ENCODE peak calls at places on chromosomes 11 and 22, in four cellular contexts. One of them, this sample, is unnamed.

GRCh38 chr11:114348200-114349191 is 51.8 kb downstream of the C11orf71 start:
- DNase-seq in K562: peak
- DNase-seq in HepG2: peak
- DNase-seq in GM12878: no peak
- DNase-seq in this sample: peak

GRCh38 chr11:132430352-132431091 is 1060.1 kb downstream of the NTM start:
- DNase-seq in K562: no peak
- DNase-seq in HepG2: no peak
- DNase-seq in GM12878: no peak
- DNase-seq in this sample: no peak

GRCh38 chr22:40009953-40010751 is 15.4 kb downstream of the FAM83F start:
- DNase-seq in K562: no peak
- DNase-seq in HepG2: no peak
- DNase-seq in GM12878: no peak
- DNase-seq in this sample: no peak

GRCh38 chr11:131666617-131667016 is 296.2 kb downstream of the NTM start:
- DNase-seq in K562: no peak
- DNase-seq in HepG2: no peak
- DNase-seq in GM12878: no peak
- DNase-seq in this sample: no peak

GRCh38 chr11:132312616-132313210 is 942.3 kb downstream of the NTM start:
- DNase-seq in K562: peak
- DNase-seq in HepG2: no peak
- DNase-seq in GM12878: no peak
- DNase-seq in this sample: peak

GRCh38 chr11:70036971-70037882 is 40.9 kb upstream of the ANO1 start:
- DNase-seq in K562: no peak
- DNase-seq in HepG2: no peak
- DNase-seq in GM12878: no peak
- DNase-seq in this sample: no peak

GRCh38 chr11:117934526-117935307 is 5.5 kb upstream of the TMPRSS13 start:
- DNase-seq in K562: no peak
- DNase-seq in HepG2: no peak
- DNase-seq in GM12878: no peak
- DNase-seq in this sample: no peak

GRCh38 chr22:42294034-42294985 is 23.9 kb upstream of the TCF20 start:
- DNase-seq in K562: peak
- DNase-seq in HepG2: peak
- DNase-seq in GM12878: no peak
- DNase-seq in this sample: peak

GRCh38 chr11:124867700-124868099 is 2.5 kb downstream of the ROBO3 start:
- DNase-seq in K562: peak
- DNase-seq in HepG2: peak
- DNase-seq in GM12878: no peak
- DNase-seq in this sample: peak

GRCh38 chr11:101916422-101916821 is at the start of gene ANGPTL5:
- DNase-seq in K562: no peak
- DNase-seq in HepG2: no peak
- DNase-seq in GM12878: no peak
- DNase-seq in this sample: no peak

GRCh38 chr22:31929126-31929928 is 15.0 kb upstream of the YWHAH start:
- DNase-seq in K562: no peak
- DNase-seq in HepG2: no peak
- DNase-seq in GM12878: no peak
- DNase-seq in this sample: no peak

GRCh38 chr11:63504933-63505586 is 824 bp upstream of the LGALS12 start:
- DNase-seq in K562: no peak
- DNase-seq in HepG2: no peak
- DNase-seq in GM12878: no peak
- DNase-seq in this sample: no peak

GRCh38 chr11:66080055-66080817 is 10.2 kb downstream of the PACS1 start:
- DNase-seq in K562: peak
- DNase-seq in HepG2: peak
- DNase-seq in GM12878: no peak
- DNase-seq in this sample: no peak

GRCh38 chr22:45535400-45535799 is 32.7 kb downstream of the FBLN1 start:
- DNase-seq in K562: no peak
- DNase-seq in HepG2: no peak
- DNase-seq in GM12878: no peak
- DNase-seq in this sample: no peak

GRCh38 chr11:36311926-36312592 is 16.0 kb downstream of the PRR5L start:
- DNase-seq in K562: no peak
- DNase-seq in HepG2: no peak
- DNase-seq in GM12878: no peak
- DNase-seq in this sample: no peak

GRCh38 chr11:110830344-110831141 is 118.3 kb upstream of the ARHGAP20 start:
- DNase-seq in K562: no peak
- DNase-seq in HepG2: no peak
- DNase-seq in GM12878: no peak
- DNase-seq in this sample: no peak

GRCh38 chr22:36764641-36765040 is 11.3 kb downstream of the IFT27 start:
- DNase-seq in K562: no peak
- DNase-seq in HepG2: no peak
- DNase-seq in GM12878: no peak
- DNase-seq in this sample: no peak

GRCh38 chr11:119481021-119481666 is 58.2 kb upstream of the THY1 start:
- DNase-seq in K562: peak
- DNase-seq in HepG2: peak
- DNase-seq in GM12878: peak
- DNase-seq in this sample: peak

GRCh38 chr11:118328745-118329144 is 13.8 kb downstream of the CD3D start:
- DNase-seq in K562: no peak
- DNase-seq in HepG2: no peak
- DNase-seq in GM12878: no peak
- DNase-seq in this sample: no peak

GRCh38 chr22:39135092-39135896 is 17.2 kb downstream of the CBX7 start:
- DNase-seq in K562: peak
- DNase-seq in HepG2: peak
- DNase-seq in GM12878: no peak
- DNase-seq in this sample: peak

GRCh38 chr11:26186389-26186788 is 145.5 kb upstream of the ANO3 start:
- DNase-seq in K562: no peak
- DNase-seq in HepG2: no peak
- DNase-seq in GM12878: no peak
- DNase-seq in this sample: no peak

GRCh38 chr11:35786918-35787557 is 124.5 kb downstream of the TRIM44 start:
- DNase-seq in K562: no peak
- DNase-seq in HepG2: no peak
- DNase-seq in GM12878: no peak
- DNase-seq in this sample: no peak

GRCh38 chr11:5910521-5910920 is 17.5 kb downstream of the OR52E5 start:
- DNase-seq in K562: no peak
- DNase-seq in HepG2: no peak
- DNase-seq in GM12878: no peak
- DNase-seq in this sample: no peak

GRCh38 chr22:40480996-40481395 is 110.6 kb downstream of the SGSM3 start:
- DNase-seq in K562: no peak
- DNase-seq in HepG2: no peak
- DNase-seq in GM12878: no peak
- DNase-seq in this sample: no peak

GRCh38 chr11:85759915-85760314 is 51.0 kb downstream of the SYTL2 start:
- DNase-seq in K562: no peak
- DNase-seq in HepG2: no peak
- DNase-seq in GM12878: no peak
- DNase-seq in this sample: no peak

GRCh38 chr22:43798492-43798891 is 13.6 kb downstream of the EFCAB6 start:
- DNase-seq in K562: no peak
- DNase-seq in HepG2: no peak
- DNase-seq in GM12878: peak
- DNase-seq in this sample: no peak

GRCh38 chr11:102225689-102226562 is 91.4 kb upstream of the BIRC3 start:
- DNase-seq in K562: no peak
- DNase-seq in HepG2: peak
- DNase-seq in GM12878: no peak
- DNase-seq in this sample: no peak

GRCh38 chr22:28454431-28455064 is 225.1 kb downstream of the TTC28 start:
- DNase-seq in K562: no peak
- DNase-seq in HepG2: no peak
- DNase-seq in GM12878: no peak
- DNase-seq in this sample: no peak

GRCh38 chr11:127564803-127565202 is 564.2 kb upstream of the KIRREL3 start:
- DNase-seq in K562: no peak
- DNase-seq in HepG2: no peak
- DNase-seq in GM12878: no peak
- DNase-seq in this sample: no peak

GRCh38 chr11:70865356-70865755 is 387.0 kb downstream of the SHANK2 start:
- DNase-seq in K562: no peak
- DNase-seq in HepG2: no peak
- DNase-seq in GM12878: no peak
- DNase-seq in this sample: no peak

GRCh38 chr11:3182462-3182852 is 17.3 kb upstream of the OSBPL5 start:
- DNase-seq in K562: no peak
- DNase-seq in HepG2: no peak
- DNase-seq in GM12878: no peak
- DNase-seq in this sample: no peak

GRCh38 chr11:119019996-119020395 is 1.4 kb downstream of the TRAPPC4 start:
- DNase-seq in K562: no peak
- DNase-seq in HepG2: no peak
- DNase-seq in GM12878: no peak
- DNase-seq in this sample: no peak

GRCh38 chr11:83042966-83043711 is 28.6 kb downstream of the RAB30 start:
- DNase-seq in K562: no peak
- DNase-seq in HepG2: no peak
- DNase-seq in GM12878: no peak
- DNase-seq in this sample: no peak
- TF ChIP-seq SP1 in K562: no peak
- TF ChIP-seq SP1 in HepG2: no peak
- TF ChIP-seq SP1 in GM12878: no peak
- TF ChIP-seq SP1 in this sample: no peak

GRCh38 chr11:72741849-72742521 is 10.2 kb downstream of the ARAP1 start:
- DNase-seq in K562: peak
- DNase-seq in HepG2: no peak
- DNase-seq in GM12878: no peak
- DNase-seq in this sample: no peak

GRCh38 chr11:72742522-72743320 is 9.5 kb downstream of the ARAP1 start:
- DNase-seq in K562: no peak
- DNase-seq in HepG2: no peak
- DNase-seq in GM12878: no peak
- DNase-seq in this sample: no peak

GRCh38 chr11:72740562-72741428 is 11.4 kb downstream of the ARAP1 start:
- DNase-seq in K562: no peak
- DNase-seq in HepG2: no peak
- DNase-seq in GM12878: no peak
- DNase-seq in this sample: no peak

GRCh38 chr11:72740060-72740424 is 12.2 kb downstream of the ARAP1 start:
- DNase-seq in K562: no peak
- DNase-seq in HepG2: no peak
- DNase-seq in GM12878: no peak
- DNase-seq in this sample: no peak

DNA sequence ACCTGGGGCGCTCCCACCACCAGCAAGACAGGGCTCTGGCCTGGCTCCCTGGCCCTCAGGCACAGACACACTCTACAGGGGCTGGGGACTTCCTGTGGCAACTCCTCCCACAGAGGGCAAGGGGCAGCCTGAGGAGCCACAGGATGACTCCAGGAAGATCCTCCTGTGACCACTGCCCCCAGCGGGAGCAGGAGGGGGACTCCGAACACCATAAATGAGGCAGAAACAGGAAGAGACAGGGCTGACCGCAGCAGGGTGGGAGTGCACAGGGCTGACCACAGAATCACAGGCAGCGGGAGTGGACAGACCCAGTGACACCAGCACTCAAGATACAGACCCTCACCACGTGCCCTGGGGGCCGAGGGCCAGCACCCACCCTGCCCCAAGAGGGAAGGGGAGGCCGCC is 10.8 kb downstream of the ARAP1 start:
- DNase-seq in K562: peak
- DNase-seq in HepG2: peak
- DNase-seq in GM12878: no peak
- DNase-seq in this sample: no peak
- TF ChIP-seq BHLHE40 in K562: peak
- TF ChIP-seq BHLHE40 in HepG2: no peak
- TF ChIP-seq BHLHE40 in GM12878: peak
- TF ChIP-seq BHLHE40 in this sample: no peak

GRCh38 chr11:16860632-16861031 is 122.2 kb downstream of the C11orf58 start:
- DNase-seq in K562: peak
- DNase-seq in HepG2: no peak
- DNase-seq in GM12878: no peak
- DNase-seq in this sample: no peak

GRCh38 chr11:16861867-16862266 is 123.4 kb downstream of the C11orf58 start:
- DNase-seq in K562: peak
- DNase-seq in HepG2: no peak
- DNase-seq in GM12878: no peak
- DNase-seq in this sample: no peak

GRCh38 chr11:16863382-16863781 is 124.9 kb downstream of the C11orf58 start:
- DNase-seq in K562: no peak
- DNase-seq in HepG2: no peak
- DNase-seq in GM12878: no peak
- DNase-seq in this sample: no peak

GRCh38 chr11:16859651-16860050 is 121.2 kb downstream of the C11orf58 start:
- DNase-seq in K562: no peak
- DNase-seq in HepG2: no peak
- DNase-seq in GM12878: no peak
- DNase-seq in this sample: no peak

DNA sequence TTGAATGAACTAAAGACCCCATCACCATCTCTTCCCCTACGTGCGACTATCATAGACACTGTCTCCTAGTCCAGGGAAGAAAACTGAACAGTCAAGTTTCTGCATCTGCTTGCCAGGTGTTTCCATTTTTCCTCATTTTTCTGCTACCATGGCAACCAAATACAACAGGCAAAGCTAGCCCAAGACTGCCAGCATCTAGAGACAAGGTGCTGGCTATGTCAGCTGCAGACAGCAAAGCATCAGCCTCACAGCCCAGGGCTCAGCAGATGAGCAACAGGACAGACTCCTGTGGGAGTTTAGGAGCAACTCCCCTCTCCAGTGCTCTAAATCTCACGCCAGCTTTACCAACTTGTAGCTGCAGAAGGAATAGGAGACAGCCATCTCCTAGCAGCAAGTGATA is 124.3 kb downstream of the C11orf58 start:
- DNase-seq in K562: no peak
- DNase-seq in HepG2: no peak
- DNase-seq in GM12878: no peak
- DNase-seq in this sample: no peak
- TF ChIP-seq SP1 in K562: no peak
- TF ChIP-seq SP1 in HepG2: no peak
- TF ChIP-seq SP1 in GM12878: no peak
- TF ChIP-seq SP1 in this sample: no peak

GRCh38 chr11:32379714-32380113 is 55.6 kb downstream of the WT1 start:
- DNase-seq in K562: peak
- DNase-seq in HepG2: no peak
- DNase-seq in GM12878: no peak
- DNase-seq in this sample: no peak

DNA sequence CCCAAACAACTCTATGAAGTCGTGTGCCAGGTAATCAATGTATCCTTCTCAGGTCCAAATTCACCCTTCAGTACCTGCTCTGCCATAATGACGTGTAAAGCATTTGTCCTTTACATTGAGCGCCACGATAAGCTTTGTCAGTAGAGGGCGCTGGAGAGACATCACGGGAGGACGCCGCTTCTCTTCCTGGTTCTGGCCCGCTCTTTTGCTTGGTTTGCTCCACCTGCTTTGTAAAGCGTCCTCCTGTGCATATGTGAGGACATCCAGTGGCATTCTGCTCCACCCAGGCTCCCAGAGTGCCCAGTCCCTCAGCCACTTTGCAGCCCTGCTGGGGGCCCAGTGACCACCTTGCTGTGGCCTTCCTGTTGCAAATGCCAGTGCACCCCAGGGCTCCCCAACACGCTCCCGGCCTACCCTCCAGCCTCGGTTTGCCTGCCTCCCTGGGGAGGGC is 61.1 kb downstream of the WT1 start:
- DNase-seq in K562: peak
- DNase-seq in HepG2: peak
- DNase-seq in GM12878: peak
- DNase-seq in this sample: peak
- TF ChIP-seq BHLHE40 in K562: peak
- TF ChIP-seq BHLHE40 in HepG2: no peak
- TF ChIP-seq BHLHE40 in GM12878: no peak
- TF ChIP-seq BHLHE40 in this sample: no peak